ENCODE peak calls at places on chromosomes 13 and 19, in seven cellular contexts. E is astrocyte, A is colonic mucosa, W is OCI-LY7, J is thyroid gland, Q is iPS DF 6.9, K is right atrium auricular region. C is an unnamed sample. For H3K36me3, the result is how much of the 10 kb centered on the place peaks cover.

GRCh38 chr19:30338878-30339623 is 33.1 kb upstream of the ZNF536 start:
- DNase-seq in K (no peak), W (no peak), E (no peak), Q (no peak), J (no peak), A (no peak), C (no peak)

GRCh38 chr13:28557725-28558124 is 62.8 kb upstream of the FLT1 start:
- DNase-seq in A (no peak), J (no peak), K (no peak), Q (no peak), E (peak), W (no peak), C (no peak)

GRCh38 chr13:27632214-27632613 is 10.5 kb downstream of the POLR1D start:
- DNase-seq in W (no peak), E (no peak), K (no peak), Q (no peak), A (no peak), J (no peak), C (no peak)

GRCh38 chr19:35011737-35012682 is 11.9 kb downstream of the GRAMD1A start:
- DNase-seq in K (no peak), A (no peak), J (no peak), W (no peak), E (no peak), Q (no peak), C (no peak)

GRCh38 chr13:51628059-51628852 is 44.0 kb downstream of the WDFY2 start:
- DNase-seq in A (no peak), Q (no peak), W (no peak), J (no peak), K (no peak), E (no peak), C (no peak)

GRCh38 chr19:46081928-46082727 is 41.3 kb upstream of the IGFL4 start:
- DNase-seq in K (no peak), W (peak), J (peak), A (peak), E (peak), Q (peak), C (no peak)

GRCh38 chr13:99656843-99657506 is 155.7 kb downstream of the TM9SF2 start:
- DNase-seq in Q (no peak), W (no peak), E (no peak), A (peak), K (no peak), J (no peak), C (no peak)

GRCh38 chr19:17933414-17934129 is 757 bp downstream of the CCDC124 start:
- DNase-seq in W (no peak), E (peak), A (no peak), K (no peak), J (no peak), Q (no peak), C (no peak)

GRCh38 chr19:17405250-17406038 is at the start of gene BST2:
- DNase-seq in A (peak), E (peak), W (peak), K (no peak), J (peak), Q (no peak), C (no peak)

GRCh38 chr13:101624210-101624922 is 171.9 kb downstream of the ITGBL1 start:
- DNase-seq in J (no peak), K (no peak), E (no peak), W (no peak), Q (no peak), A (no peak), C (no peak)

GRCh38 chr19:29480507-29480906 is 45.3 kb upstream of the VSTM2B start:
- DNase-seq in K (no peak), A (no peak), W (no peak), J (no peak), Q (no peak), E (no peak), C (no peak)

GRCh38 chr19:12983561-12984142 is 11.6 kb upstream of the NFIX start:
- DNase-seq in W (peak), K (peak), Q (no peak), J (peak), A (peak), E (peak), C (no peak)

GRCh38 chr19:4386038-4386782 is 14.1 kb downstream of the SH3GL1 start:
- DNase-seq in A (no peak), Q (no peak), W (no peak), J (no peak), K (no peak), E (no peak), C (no peak)

GRCh38 chr13:19810151-19810550 is 27.4 kb upstream of the PSPC1 start:
- DNase-seq in Q (no peak), J (no peak), K (no peak), E (no peak), W (no peak), A (no peak), C (no peak)

GRCh38 chr19:44648536-44649370 is 5.0 kb downstream of the PVR start:
- DNase-seq in W (no peak), A (no peak), E (peak), J (peak), K (peak), Q (no peak), C (no peak)

GRCh38 chr19:12956446-12957388 is at the start of gene GADD45GIP1:
- DNase-seq in E (peak), W (peak), J (peak), K (no peak), A (peak), Q (no peak), C (no peak)

GRCh38 chr13:96817336-96817941 is 176.8 kb downstream of the OXGR1 start:
- DNase-seq in Q (peak), J (no peak), A (no peak), W (peak), E (no peak), K (no peak), C (no peak)

GRCh38 chr19:41325947-41326706 is 16.2 kb downstream of the CCDC97 start:
- DNase-seq in K (no peak), A (no peak), J (no peak), E (peak), Q (no peak), W (peak), C (peak)

GRCh38 chr13:91142572-91142971 is 204.9 kb upstream of the MIR17HG start:
- DNase-seq in K (no peak), Q (no peak), E (peak), W (no peak), A (no peak), J (no peak), C (peak)

GRCh38 chr13:23652909-23653726 is 82.9 kb downstream of the TNFRSF19 start:
- DNase-seq in W (no peak), A (no peak), J (no peak), E (no peak), Q (no peak), K (no peak), C (no peak)

GRCh38 chr13:27924529-27925141 is 4.8 kb downstream of the PDX1 start:
- DNase-seq in Q (no peak), A (no peak), W (no peak), J (no peak), E (no peak), K (no peak), C (no peak)

GRCh38 chr13:86922936-86923335 is 748.2 kb upstream of the SLITRK5 start:
- DNase-seq in K (no peak), Q (no peak), A (no peak), W (no peak), E (peak), J (no peak), C (no peak)

GRCh38 chr19:8262431-8262830 is 45.7 kb downstream of the CD320 start:
- DNase-seq in E (no peak), A (no peak), J (no peak), Q (no peak), W (no peak), K (no peak), C (no peak)

GRCh38 chr19:33450689-33451088 is 70.9 kb downstream of the PEPD start:
- DNase-seq in E (no peak), Q (no peak), K (no peak), A (no peak), W (no peak), J (no peak), C (no peak)

GRCh38 chr13:112042496-112042895 is 24.5 kb upstream of the SOX1 start:
- DNase-seq in W (no peak), E (no peak), J (no peak), K (no peak), A (no peak), Q (no peak), C (no peak)

GRCh38 chr19:33301011-33301899 is 1.1 kb downstream of the CEBPA start:
- DNase-seq in Q (no peak), K (no peak), A (no peak), J (peak), W (no peak), E (no peak), C (no peak)

GRCh38 chr19:37654525-37654832 is 786 bp downstream of the ZFP30 start:
- DNase-seq in W (peak), A (no peak), E (peak), Q (no peak), K (no peak), J (peak), C (no peak)

GRCh38 chr19:48635263-48635965 is 1.8 kb downstream of the DBP start:
- DNase-seq in J (peak), W (peak), Q (no peak), K (no peak), E (no peak), A (peak), C (no peak)

GRCh38 chr19:48634424-48635262 is 2.5 kb downstream of the DBP start:
- DNase-seq in E (peak), K (peak), W (peak), A (peak), Q (peak), J (peak), C (peak)

GRCh38 chr19:48632692-48633147 is 4.5 kb downstream of the DBP start:
- DNase-seq in Q (no peak), J (peak), W (no peak), K (no peak), E (no peak), A (no peak), C (no peak)

GRCh38 chr19:48634036-48634342 is 3.2 kb downstream of the DBP start:
- DNase-seq in K (no peak), E (no peak), W (no peak), J (no peak), Q (no peak), A (no peak), C (no peak)

GRCh38 chr19:48633148-48634035 is 3.8 kb downstream of the DBP start:
- DNase-seq in Q (no peak), J (peak), W (no peak), K (no peak), E (no peak), A (peak), C (no peak)
- H3K4me3 ChIP-seq in Q (no peak), J (no peak), W (peak), K (no peak), E (no peak), A (no peak), C (no peak)

DNA sequence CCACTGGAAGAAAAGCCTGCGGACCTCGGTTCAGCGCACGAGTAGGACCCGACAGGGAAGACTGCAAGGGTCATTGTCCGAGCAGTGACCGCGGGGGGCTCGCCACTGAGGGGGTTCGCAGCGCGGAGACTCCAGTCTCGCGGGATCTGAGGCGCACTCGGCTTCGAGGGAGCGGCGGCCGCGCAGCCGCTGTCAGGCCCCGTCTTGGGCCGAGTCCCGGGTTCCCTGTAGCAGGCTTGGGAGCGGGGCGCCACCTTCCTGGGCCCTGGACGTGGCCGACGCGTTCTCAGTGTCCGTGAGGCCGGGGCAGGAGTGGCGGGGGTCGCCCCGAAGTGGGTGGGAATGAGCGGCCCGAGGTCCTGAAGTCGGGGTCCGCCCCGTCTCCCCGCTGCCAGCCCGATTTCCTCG is 474 bp upstream of the FAM174C start:
- DNase-seq in Q (no peak), W (no peak), E (no peak), A (no peak), J (no peak), K (no peak), C (no peak)
- H3K36me3 ChIP-seq in Q (under half), W (half or more), E (under half), A (under half), J (half or more), K (half or more), C (under half)

DNA sequence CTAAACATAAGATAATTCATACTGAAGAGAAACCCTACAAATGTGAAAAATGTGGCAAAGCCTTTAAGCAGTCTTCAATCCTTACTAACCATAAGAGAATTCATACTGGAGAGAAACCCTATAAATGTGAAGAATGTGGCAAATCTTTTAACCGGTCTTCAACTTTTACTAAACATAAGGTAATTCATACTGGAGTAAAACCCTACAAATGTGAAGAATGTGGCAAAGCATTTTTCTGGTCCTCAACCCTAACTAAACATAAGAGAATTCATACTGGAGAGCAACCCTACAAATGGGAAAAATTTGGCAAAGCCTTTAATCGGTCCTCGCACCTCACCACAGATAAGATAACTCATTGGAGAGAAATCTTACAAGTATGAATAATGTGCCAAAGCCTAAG is 40.6 kb downstream of the ZNF254 start:
- DNase-seq in E (no peak), J (no peak), A (no peak), K (no peak), W (no peak), Q (no peak), C (no peak)
- H3K4me3 ChIP-seq in E (no peak), J (no peak), A (no peak), K (no peak), W (no peak), Q (no peak), C (no peak)

DNA sequence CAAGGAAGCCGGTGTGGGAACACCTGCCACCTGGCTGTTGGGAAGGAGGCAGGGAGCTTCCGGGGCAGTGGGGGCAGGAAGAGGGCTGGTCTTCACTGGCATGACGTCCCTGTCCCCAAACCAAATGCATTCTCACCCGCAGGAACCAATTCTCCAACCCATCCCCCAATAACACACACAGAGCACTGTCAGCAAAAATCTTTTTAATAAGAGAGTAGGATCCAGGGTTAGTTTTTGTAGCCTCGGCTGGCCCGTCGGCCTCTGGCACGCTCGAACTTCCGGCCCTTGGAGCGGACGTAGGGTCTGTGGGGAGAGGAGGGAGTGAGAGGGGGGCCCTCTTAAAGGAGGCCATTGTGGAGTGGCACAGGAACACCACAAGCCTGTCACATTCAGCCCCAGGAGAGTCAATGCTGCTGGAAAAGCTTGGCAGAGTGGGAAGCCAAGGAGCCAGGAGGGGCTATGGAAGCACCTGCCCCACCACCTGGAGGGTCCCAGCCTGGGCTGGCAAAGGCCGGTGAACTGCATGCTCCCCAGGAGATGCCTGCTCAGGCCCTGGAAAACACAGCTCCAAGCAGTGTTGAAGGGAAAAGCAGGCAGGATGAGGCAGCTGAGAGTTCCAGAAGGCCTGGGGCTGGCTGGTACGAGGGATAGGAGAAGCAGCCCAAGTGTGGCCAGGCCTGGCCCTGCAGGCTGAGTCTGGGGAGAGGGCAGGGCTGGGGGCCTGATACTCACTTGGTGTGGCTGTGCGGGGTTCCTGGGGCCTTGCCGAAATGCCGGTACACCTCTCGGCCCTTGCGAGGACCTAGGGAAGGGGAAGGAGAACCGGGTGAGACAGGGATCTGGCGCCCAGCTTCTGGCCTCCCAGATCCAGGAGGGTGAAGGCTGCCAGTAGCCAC is 517 bp upstream of the FAM83E start:
- DNase-seq in W (no peak), J (no peak), A (peak), K (no peak), E (no peak), Q (no peak), C (no peak)
- H3K36me3 ChIP-seq in W (half or more), J (under half), A (under half), K (under half), E (under half), Q (under half), C (under half)

GRCh38 chr13:77479326-77479725 is 56.2 kb upstream of the SCEL start:
- DNase-seq in J (no peak), A (no peak), E (no peak), K (no peak), Q (no peak), W (no peak), C (no peak)

GRCh38 chr13:77476456-77476855 is 59.0 kb upstream of the SCEL start:
- DNase-seq in Q (no peak), J (no peak), E (no peak), A (no peak), W (no peak), K (no peak), C (no peak)

GRCh38 chr13:77477299-77477848 is 58.1 kb upstream of the SCEL start:
- DNase-seq in J (peak), E (peak), W (no peak), A (no peak), Q (no peak), K (no peak), C (no peak)

GRCh38 chr13:77480071-77480470 is 55.4 kb upstream of the SCEL start:
- DNase-seq in K (no peak), J (no peak), Q (peak), E (no peak), W (no peak), A (no peak), C (no peak)

GRCh38 chr13:77478645-77478997 is 56.9 kb upstream of the SCEL start:
- DNase-seq in W (no peak), Q (no peak), A (no peak), E (no peak), J (no peak), K (no peak), C (no peak)
- H3K4me3 ChIP-seq in W (peak), Q (no peak), A (peak), E (peak), J (no peak), K (peak), C (no peak)

DNA sequence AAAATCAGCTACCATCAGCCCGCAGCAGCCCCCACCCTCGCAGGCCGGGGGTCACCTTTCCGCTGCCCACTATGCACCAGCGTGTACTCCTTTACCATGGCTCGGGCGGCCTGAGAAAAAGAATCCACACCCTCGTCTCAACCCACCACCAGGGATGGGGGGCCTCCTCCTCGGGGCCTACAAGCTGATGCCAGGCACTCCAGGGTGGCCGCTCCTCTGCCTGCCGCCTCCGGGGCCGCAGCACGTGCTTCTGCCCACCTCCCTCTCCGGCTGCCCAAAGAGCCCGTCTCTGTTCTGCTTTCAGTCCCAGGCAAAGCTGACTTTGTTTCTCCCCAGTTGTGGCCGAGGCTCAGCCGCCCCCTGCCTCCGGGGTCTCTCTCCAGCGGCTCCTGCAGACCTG is 11.1 kb upstream of the MEX3D start:
- DNase-seq in J (no peak), Q (no peak), E (no peak), A (no peak), K (no peak), W (no peak), C (no peak)
- H3K36me3 ChIP-seq in J (under half), Q (under half), E (under half), A (under half), K (half or more), W (half or more), C (under half)

GRCh38 chr19:39248806-39249205 is at the start of gene IFNL4:
- DNase-seq in A (no peak), J (no peak), W (no peak), E (no peak), Q (no peak), K (no peak), C (no peak)
- H3K4me3 ChIP-seq in A (no peak), J (no peak), W (no peak), E (no peak), Q (peak), K (no peak), C (no peak)

GRCh38 chr19:10173527-10173926 is 21.2 kb downstream of the DNMT1 start:
- DNase-seq in K (no peak), E (peak), W (no peak), A (no peak), J (no peak), Q (no peak), C (no peak)

GRCh38 chr19:10166046-10166445 is 28.7 kb downstream of the DNMT1 start:
- DNase-seq in K (no peak), E (no peak), W (no peak), A (no peak), Q (no peak), J (no peak), C (no peak)

GRCh38 chr19:10167459-10167858 is 27.3 kb downstream of the DNMT1 start:
- DNase-seq in J (no peak), A (no peak), E (no peak), W (no peak), Q (no peak), K (no peak), C (no peak)

GRCh38 chr19:10163557-10163956 is 31.2 kb downstream of the DNMT1 start:
- DNase-seq in E (no peak), A (no peak), K (no peak), Q (no peak), J (no peak), W (no peak), C (no peak)

GRCh38 chr19:10168386-10168948 is 26.3 kb downstream of the DNMT1 start:
- DNase-seq in E (no peak), A (no peak), Q (no peak), J (no peak), K (no peak), W (peak), C (no peak)
- H3K36me3 ChIP-seq in E (under half), A (under half), Q (under half), J (under half), K (under half), W (half or more), C (under half)

DNA sequence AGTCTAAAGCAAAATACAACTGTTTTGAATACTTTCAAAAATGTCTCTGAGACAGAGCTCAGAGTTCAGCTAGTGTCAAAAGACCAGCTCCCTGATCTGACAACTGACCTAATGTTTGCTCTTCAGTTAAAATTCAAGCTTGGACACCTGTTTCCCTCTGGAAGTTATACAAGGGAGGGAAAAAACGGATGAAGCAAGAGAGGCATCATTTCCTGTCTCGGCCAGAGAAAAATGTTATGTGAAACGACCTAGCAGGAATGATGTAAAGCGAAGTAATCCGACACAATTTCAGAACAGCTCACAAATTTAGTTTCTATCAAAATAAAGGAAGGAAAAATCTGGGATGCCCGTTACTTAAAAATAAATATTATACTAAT is 59.4 kb downstream of the ZAR1L start:
- DNase-seq in Q (no peak), E (no peak), A (no peak), J (no peak), W (no peak), K (no peak), C (no peak)
- H3K4me3 ChIP-seq in Q (no peak), E (no peak), A (no peak), J (no peak), W (no peak), K (peak), C (no peak)

C was measured in BJ.